ENCODE peak calls at places on chromosomes 16 and 17, in nine cellular contexts. A is GM18507; P is AG04450; S is PC-9; C is sciatic nerve; N is EL; B is activated T-cell treated with anti-CD3 and anti-CD28 coated beads, Interleukin-2, amount 50 U/mL, for 72 hours; Q is head of caudate nucleus; D is C1 segment of cervical spinal cord. Z is an unnamed sample.
A peak's percentile ranks its signal among the peaks of the same experiment; 100 is the strongest.

GRCh38 chr16:75770051-75770450 is 43.8 kb upstream of the CPHXL start:
- DNase-seq in A (no peak), P (no peak), S (no peak), C (no peak), N (no peak), B (no peak), Q (no peak), D (no peak), Z (no peak)

GRCh38 chr17:65055280-65055707 is 1.2 kb downstream of the GNA13 start:
- DNase-seq in A (no peak), P (no peak), S (no peak), C (no peak), N (no peak), B (peak; percentile 18), Q (no peak), D (no peak), Z (peak; percentile 51)

GRCh38 chr17:39761861-39762496 is 24.2 kb downstream of the GRB7 start:
- DNase-seq in A (no peak), P (no peak), S (no peak), C (no peak), N (no peak), B (no peak), Q (no peak), D (no peak), Z (no peak)

GRCh38 chr17:17928422-17929386 is 43.5 kb downstream of the TOM1L2 start:
- DNase-seq in A (no peak), P (no peak), S (no peak), C (no peak), N (no peak), B (no peak), Q (peak; percentile 48), D (no peak), Z (peak; percentile 68)

GRCh38 chr17:45451131-45451530 is 18.5 kb upstream of the ARHGAP27 start:
- DNase-seq in A (no peak), P (no peak), S (no peak), C (peak; percentile 44), N (no peak), B (no peak), Q (no peak), D (no peak), Z (no peak)

GRCh38 chr17:40063915-40064531 is 1.3 kb downstream of the THRA start:
- DNase-seq in A (no peak), P (no peak), S (no peak), C (no peak), N (no peak), B (no peak), Q (peak; percentile 57), D (no peak), Z (no peak)

GRCh38 chr16:25030420-25031131 is 15.4 kb upstream of the ARHGAP17 start:
- DNase-seq in A (no peak), P (no peak), S (no peak), C (no peak), N (no peak), B (no peak), Q (no peak), D (no peak), Z (no peak)

GRCh38 chr17:19242323-19242722 is 5.2 kb downstream of the EPN2 start:
- DNase-seq in A (no peak), P (no peak), S (peak; percentile 69), C (peak; percentile 8), N (no peak), B (no peak), Q (no peak), D (no peak), Z (no peak)

GRCh38 chr17:29627951-29628350 is 5.2 kb upstream of the CORO6 start:
- DNase-seq in A (no peak), P (no peak), S (no peak), C (no peak), N (no peak), B (no peak), Q (no peak), D (no peak), Z (no peak)

GRCh38 chr17:79043931-79044320 is 20.0 kb downstream of the C1QTNF1 start:
- DNase-seq in A (no peak), P (no peak), S (no peak), C (no peak), N (no peak), B (no peak), Q (no peak), D (no peak), Z (no peak)

GRCh38 chr16:48682971-48683370 is 73.0 kb upstream of the N4BP1 start:
- DNase-seq in A (no peak), P (no peak), S (no peak), C (no peak), N (no peak), B (peak; percentile 2), Q (no peak), D (no peak), Z (no peak)

GRCh38 chr16:57341441-57342303 is 16.9 kb upstream of the CCL22 start:
- DNase-seq in A (no peak), P (peak; percentile 63), S (peak; percentile 89), C (no peak), N (peak; percentile 78), B (no peak), Q (no peak), D (no peak), Z (no peak)

GRCh38 chr16:46629331-46629843 is 8.2 kb upstream of the SHCBP1 start:
- DNase-seq in A (no peak), P (no peak), S (peak; percentile 21), C (no peak), N (peak; percentile 67), B (no peak), Q (no peak), D (no peak), Z (peak; percentile 11)

GRCh38 chr17:73335591-73336503 is 24.0 kb upstream of the CDC42EP4 start:
- DNase-seq in A (no peak), P (no peak), S (no peak), C (peak; percentile 53), N (no peak), B (no peak), Q (no peak), D (peak; percentile 4), Z (no peak)

GRCh38 chr17:17414316-17414937 is 62.4 kb upstream of the MED9 start:
- DNase-seq in A (no peak), P (no peak), S (no peak), C (peak; percentile 75), N (peak; percentile 61), B (no peak), Q (peak; percentile 55), D (peak; percentile 44), Z (peak; percentile 65)